ENCODE peak calls at places on chromosome 1, in four cellular contexts. One of them, this sample, is unnamed.

GRCh38 chr1:214643032-214643431 is 40.0 kb downstream of the CENPF start:
- DNase-seq in CD4-positive, CD25-positive, alpha-beta regulatory T cell: no peak
- DNase-seq in activated CD4-positive, alpha-beta T cell treated with anti-CD3 and anti-CD28 coated beads for 4 hours: no peak
- DNase-seq in stimulated activated naive CD4-positive, alpha-beta T cell: no peak
- DNase-seq in this sample: no peak

GRCh38 chr1:26695417-26696190 is at the start of gene ARID1A:
- DNase-seq in activated CD4-positive, alpha-beta T cell treated with anti-CD3 and anti-CD28 coated beads for 4 hours: peak
- DNase-seq in CD4-positive, CD25-positive, alpha-beta regulatory T cell: peak
- DNase-seq in stimulated activated naive CD4-positive, alpha-beta T cell: peak
- DNase-seq in this sample: peak

GRCh38 chr1:35448344-35448801 is 108.8 kb downstream of the KIAA0319L start:
- DNase-seq in CD4-positive, CD25-positive, alpha-beta regulatory T cell: no peak
- DNase-seq in stimulated activated naive CD4-positive, alpha-beta T cell: no peak
- DNase-seq in activated CD4-positive, alpha-beta T cell treated with anti-CD3 and anti-CD28 coated beads for 4 hours: no peak
- DNase-seq in this sample: no peak

GRCh38 chr1:202241376-202242079 is 47.9 kb downstream of the LGR6 start:
- DNase-seq in CD4-positive, CD25-positive, alpha-beta regulatory T cell: no peak
- DNase-seq in stimulated activated naive CD4-positive, alpha-beta T cell: no peak
- DNase-seq in activated CD4-positive, alpha-beta T cell treated with anti-CD3 and anti-CD28 coated beads for 4 hours: no peak
- DNase-seq in this sample: no peak

GRCh38 chr1:119336738-119337315 is 31.8 kb upstream of the HAO2 start:
- DNase-seq in activated CD4-positive, alpha-beta T cell treated with anti-CD3 and anti-CD28 coated beads for 4 hours: no peak
- DNase-seq in CD4-positive, CD25-positive, alpha-beta regulatory T cell: no peak
- DNase-seq in stimulated activated naive CD4-positive, alpha-beta T cell: no peak
- DNase-seq in this sample: no peak

GRCh38 chr1:232562855-232563510 is 67.0 kb downstream of the SIPA1L2 start:
- DNase-seq in activated CD4-positive, alpha-beta T cell treated with anti-CD3 and anti-CD28 coated beads for 4 hours: no peak
- DNase-seq in CD4-positive, CD25-positive, alpha-beta regulatory T cell: no peak
- DNase-seq in stimulated activated naive CD4-positive, alpha-beta T cell: no peak
- DNase-seq in this sample: no peak

GRCh38 chr1:64246294-64246917 is 43.0 kb downstream of the UBE2U start:
- DNase-seq in activated CD4-positive, alpha-beta T cell treated with anti-CD3 and anti-CD28 coated beads for 4 hours: no peak
- DNase-seq in stimulated activated naive CD4-positive, alpha-beta T cell: peak
- DNase-seq in CD4-positive, CD25-positive, alpha-beta regulatory T cell: no peak
- DNase-seq in this sample: no peak

GRCh38 chr1:180953791-180954721 is 41.4 kb downstream of the KIAA1614 start:
- DNase-seq in activated CD4-positive, alpha-beta T cell treated with anti-CD3 and anti-CD28 coated beads for 4 hours: peak
- DNase-seq in CD4-positive, CD25-positive, alpha-beta regulatory T cell: peak
- DNase-seq in stimulated activated naive CD4-positive, alpha-beta T cell: peak
- DNase-seq in this sample: peak

GRCh38 chr1:63908016-63908415 is 134.2 kb downstream of the ROR1 start:
- DNase-seq in stimulated activated naive CD4-positive, alpha-beta T cell: no peak
- DNase-seq in CD4-positive, CD25-positive, alpha-beta regulatory T cell: no peak
- DNase-seq in activated CD4-positive, alpha-beta T cell treated with anti-CD3 and anti-CD28 coated beads for 4 hours: no peak
- DNase-seq in this sample: no peak

GRCh38 chr1:30354410-30354809 is 369.0 kb downstream of the MATN1 start:
- DNase-seq in CD4-positive, CD25-positive, alpha-beta regulatory T cell: no peak
- DNase-seq in activated CD4-positive, alpha-beta T cell treated with anti-CD3 and anti-CD28 coated beads for 4 hours: no peak
- DNase-seq in stimulated activated naive CD4-positive, alpha-beta T cell: no peak
- DNase-seq in this sample: no peak

GRCh38 chr1:184542291-184542690 is 155.5 kb downstream of the C1orf21 start:
- DNase-seq in CD4-positive, CD25-positive, alpha-beta regulatory T cell: no peak
- DNase-seq in stimulated activated naive CD4-positive, alpha-beta T cell: no peak
- DNase-seq in activated CD4-positive, alpha-beta T cell treated with anti-CD3 and anti-CD28 coated beads for 4 hours: no peak
- DNase-seq in this sample: no peak